ENCODE peak calls at places on chromosomes 6 and 20, in six cellular contexts. R is T follicular helper cell, O is right lobe of liver, K is hypothalamus, T is left cardiac atrium, P is coronary artery. Q is an unnamed sample.

GRCh38 chr20:12113075-12113467 is 195.4 kb downstream of the BTBD3 start:
- DNase-seq in R (no peak), O (no peak), K (no peak), T (no peak), P (no peak), Q (no peak)

GRCh38 chr20:41978875-41979274 is 360.7 kb upstream of the CHD6 start:
- DNase-seq in R (no peak), O (no peak), K (no peak), T (no peak), P (no peak), Q (no peak)

GRCh38 chr6:20198764-20199174 is 13.5 kb downstream of the MBOAT1 start:
- DNase-seq in R (no peak), O (no peak), K (no peak), T (no peak), P (no peak), Q (no peak)

GRCh38 chr6:139007428-139007827 is 19.4 kb upstream of the REPS1 start:
- DNase-seq in R (no peak), O (no peak), K (no peak), T (no peak), P (no peak), Q (no peak)

GRCh38 chr6:113481441-113481840 is 375.7 kb upstream of the MARCKS start:
- DNase-seq in R (no peak), O (no peak), K (no peak), T (no peak), P (no peak), Q (no peak)

GRCh38 chr6:151284431-151285060 is 44.8 kb downstream of the AKAP12 start:
- DNase-seq in R (no peak), O (no peak), K (no peak), T (no peak), P (no peak), Q (no peak)

GRCh38 chr6:38233161-38233791 is 406.5 kb downstream of the BTBD9 start:
- DNase-seq in R (no peak), O (no peak), K (no peak), T (no peak), P (no peak), Q (no peak)

GRCh38 chr6:125325586-125325985 is 23.8 kb upstream of the HDDC2 start:
- DNase-seq in R (no peak), O (no peak), K (no peak), T (no peak), P (no peak), Q (no peak)

GRCh38 chr6:292506-293184 is 358 bp downstream of the DUSP22 start:
- DNase-seq in R (peak), O (peak), K (no peak), T (peak), P (peak), Q (no peak)

GRCh38 chr20:17556842-17557674 is 12.8 kb upstream of the DSTN start:
- DNase-seq in R (no peak), O (peak), K (no peak), T (peak), P (no peak), Q (no peak)

GRCh38 chr20:23301436-23302050 is 49.0 kb upstream of the NXT1 start:
- DNase-seq in R (no peak), O (no peak), K (no peak), T (no peak), P (peak), Q (no peak)

GRCh38 chr20:33791959-33792597 is 19.1 kb upstream of the CHMP4B start:
- DNase-seq in R (peak), O (no peak), K (no peak), T (peak), P (no peak), Q (peak)

GRCh38 chr6:4487538-4487937 is 288.7 kb upstream of the CDYL start:
- DNase-seq in R (no peak), O (no peak), K (no peak), T (no peak), P (no peak), Q (no peak)

GRCh38 chr20:341682-342081 is 5.2 kb upstream of the NRSN2 start:
- DNase-seq in R (no peak), O (no peak), K (no peak), T (no peak), P (no peak), Q (no peak)

GRCh38 chr20:37328149-37328945 is 17.6 kb upstream of the SRC start:
- DNase-seq in R (no peak), O (no peak), K (no peak), T (no peak), P (no peak), Q (no peak)

GRCh38 chr6:52132326-52132725 is 44.9 kb upstream of the PKHD1 start:
- DNase-seq in R (no peak), O (no peak), K (no peak), T (no peak), P (no peak), Q (no peak)

GRCh38 chr6:151675746-151676459 is 131.6 kb upstream of the ESR1 start:
- DNase-seq in R (peak), O (peak), K (no peak), T (no peak), P (no peak), Q (peak)

GRCh38 chr6:112760831-112761230 is 413.7 kb downstream of the RFPL4B start:
- DNase-seq in R (no peak), O (no peak), K (no peak), T (no peak), P (no peak), Q (no peak)

Q was measured in fibroblast of the conjunctiva.